ENCODE peak calls at places on chromosome 16, in four cellular contexts. O is body of pancreas, F is GM12864, Q is OCI-LY7. K is an unnamed sample.

GRCh38 chr16:56632160-56632847 is at the start of gene MT1M:
- DNase-seq in Q (no peak), O (peak), F (no peak), K (no peak)

GRCh38 chr16:29745126-29745852 is 501 bp downstream of the C16orf54 start:
- DNase-seq in O (no peak), F (no peak), Q (no peak), K (peak)

GRCh38 chr16:51154271-51155171 is 3.5 kb upstream of the SALL1 start:
- DNase-seq in F (no peak), Q (no peak), O (no peak), K (peak)

GRCh38 chr16:57349212-57350031 is 9.2 kb upstream of the CCL22 start:
- DNase-seq in O (no peak), F (peak), Q (peak), K (peak)

GRCh38 chr16:74999683-75000480 is 1.1 kb downstream of the ZNRF1 start:
- DNase-seq in Q (peak), F (no peak), O (peak), K (peak)

GRCh38 chr16:30784215-30784614 is 2.8 kb downstream of the ZNF629 start:
- DNase-seq in O (no peak), F (no peak), Q (no peak), K (no peak)

GRCh38 chr16:61858996-61859395 is 177.2 kb downstream of the CDH8 start:
- DNase-seq in F (no peak), Q (no peak), O (no peak), K (no peak)

GRCh38 chr16:58501242-58502131 is 1.5 kb downstream of the NDRG4 start:
- DNase-seq in Q (peak), O (peak), F (no peak), K (peak)

GRCh38 chr16:84724619-84725307 is 25.0 kb downstream of the USP10 start:
- DNase-seq in O (no peak), Q (peak), F (no peak), K (peak)

GRCh38 chr16:21097151-21097550 is 53.5 kb downstream of the DNAH3 start:
- DNase-seq in O (no peak), F (no peak), Q (no peak), K (no peak)

GRCh38 chr16:49599281-49599680 is 225.7 kb downstream of the C16orf78 start:
- DNase-seq in O (no peak), F (no peak), Q (no peak), K (no peak)

GRCh38 chr16:54927125-54928015 is 3.3 kb upstream of the IRX5 start:
- DNase-seq in Q (peak), O (no peak), F (no peak), K (no peak)

GRCh38 chr16:2532494-2533141 is 1.4 kb upstream of the CEMP1 start:
- DNase-seq in Q (peak), F (peak), O (peak), K (no peak)

GRCh38 chr16:86975445-86975844 is 341.7 kb downstream of the C16orf95 start:
- DNase-seq in O (no peak), F (no peak), Q (peak), K (no peak)

GRCh38 chr16:11056989-11057645 is 112.8 kb downstream of the CLEC16A start:
- DNase-seq in Q (no peak), F (no peak), O (no peak), K (no peak)

GRCh38 chr16:77599793-77600415 is 122.4 kb upstream of the NUDT7 start:
- DNase-seq in Q (peak), O (peak), F (no peak), K (peak)

GRCh38 chr16:4935231-4935855 is 1.6 kb downstream of the PPL start:
- DNase-seq in O (peak), F (no peak), Q (no peak), K (no peak)

GRCh38 chr16:50611332-50611934 is 63.2 kb downstream of the NKD1 start:
- DNase-seq in Q (no peak), O (no peak), F (no peak), K (no peak)

GRCh38 chr16:56851671-56852400 is 13.2 kb upstream of the SLC12A3 start:
- DNase-seq in Q (peak), O (no peak), F (no peak), K (no peak)

GRCh38 chr16:56510544-56510943 is 9.3 kb downstream of the BBS2 start:
- DNase-seq in O (no peak), F (no peak), Q (no peak), K (no peak)

GRCh38 chr16:1275791-1276579 is 20.1 kb downstream of the TPSD1 start:
- DNase-seq in F (no peak), Q (no peak), O (no peak), K (no peak)

GRCh38 chr16:4839942-4840341 is 7.1 kb downstream of the GLYR1 start:
- DNase-seq in Q (no peak), F (no peak), O (no peak), K (no peak)

GRCh38 chr16:48999508-48999907 is 282.1 kb downstream of the CBLN1 start:
- DNase-seq in O (no peak), F (no peak), Q (no peak), K (no peak)

GRCh38 chr16:85194528-85195270 is 82.4 kb upstream of the CIBAR2 start:
- DNase-seq in Q (no peak), O (no peak), F (no peak), K (no peak)

GRCh38 chr16:82748026-82748425 is 121.3 kb downstream of the CDH13 start:
- DNase-seq in F (no peak), Q (no peak), O (peak), K (no peak)

GRCh38 chr16:52237823-52238222 is 309.1 kb downstream of the TOX3 start:
- DNase-seq in Q (no peak), O (no peak), F (no peak), K (no peak)

GRCh38 chr16:31148281-31148728 is 1.6 kb downstream of the PRSS36 start:
- DNase-seq in O (peak), F (no peak), Q (no peak), K (no peak)

DNA sequence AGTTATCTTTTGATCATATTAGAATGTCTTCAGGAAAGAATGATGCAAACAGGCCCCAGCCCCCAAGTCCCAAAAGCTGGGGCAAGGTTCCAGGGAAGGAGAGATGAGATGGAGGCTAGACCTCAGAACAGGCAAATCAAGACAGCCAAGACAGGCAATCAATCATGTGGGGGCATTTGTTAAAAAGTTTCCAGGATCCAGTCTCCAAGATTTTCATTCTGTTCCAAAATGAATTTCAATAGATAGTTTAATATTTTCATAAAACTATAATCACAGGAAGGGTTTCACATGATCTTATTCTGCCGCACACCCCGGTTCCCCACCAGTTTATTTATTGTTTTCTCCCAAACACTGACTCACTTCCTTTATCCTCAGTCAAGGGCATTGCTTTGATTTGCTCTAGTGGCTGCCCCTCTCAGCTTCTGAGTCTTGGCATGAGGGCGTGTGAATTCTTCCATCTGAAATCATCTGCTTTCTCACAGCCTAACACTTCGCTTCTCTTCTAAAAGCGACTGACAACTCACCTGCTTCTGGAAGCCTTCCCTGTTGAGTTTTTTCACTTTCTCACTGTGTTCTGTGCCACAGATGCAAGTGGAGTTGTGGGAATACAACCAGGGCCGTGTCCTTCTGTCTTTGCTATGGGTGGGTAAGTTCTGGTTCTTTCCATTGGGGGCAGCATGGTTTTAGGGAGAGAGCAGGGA is 12.2 kb upstream of the TERF2 start:
- DNase-seq in Q (peak), F (no peak), O (peak), K (no peak)
- TF ChIP-seq CTCF in Q (peak), F (peak), O (peak), K (peak)

GRCh38 chr16:22141746-22142145 is 20.6 kb upstream of the SDR42E2 start:
- DNase-seq in O (no peak), Q (peak), F (no peak), K (no peak)
- TF ChIP-seq CTCF in O (no peak), Q (peak), F (peak), K (peak)

GRCh38 chr16:81723098-81723723 is 55.9 kb upstream of the PLCG2 start:
- DNase-seq in Q (peak), F (peak), O (peak), K (peak)
- TF ChIP-seq CTCF in Q (peak), F (peak), O (peak), K (peak)

GRCh38 chr16:88306860-88307545 is 75.8 kb upstream of the ZNF469 start:
- DNase-seq in O (no peak), F (no peak), Q (no peak), K (no peak)
- TF ChIP-seq CTCF in O (no peak), F (no peak), Q (no peak), K (no peak)

DNA sequence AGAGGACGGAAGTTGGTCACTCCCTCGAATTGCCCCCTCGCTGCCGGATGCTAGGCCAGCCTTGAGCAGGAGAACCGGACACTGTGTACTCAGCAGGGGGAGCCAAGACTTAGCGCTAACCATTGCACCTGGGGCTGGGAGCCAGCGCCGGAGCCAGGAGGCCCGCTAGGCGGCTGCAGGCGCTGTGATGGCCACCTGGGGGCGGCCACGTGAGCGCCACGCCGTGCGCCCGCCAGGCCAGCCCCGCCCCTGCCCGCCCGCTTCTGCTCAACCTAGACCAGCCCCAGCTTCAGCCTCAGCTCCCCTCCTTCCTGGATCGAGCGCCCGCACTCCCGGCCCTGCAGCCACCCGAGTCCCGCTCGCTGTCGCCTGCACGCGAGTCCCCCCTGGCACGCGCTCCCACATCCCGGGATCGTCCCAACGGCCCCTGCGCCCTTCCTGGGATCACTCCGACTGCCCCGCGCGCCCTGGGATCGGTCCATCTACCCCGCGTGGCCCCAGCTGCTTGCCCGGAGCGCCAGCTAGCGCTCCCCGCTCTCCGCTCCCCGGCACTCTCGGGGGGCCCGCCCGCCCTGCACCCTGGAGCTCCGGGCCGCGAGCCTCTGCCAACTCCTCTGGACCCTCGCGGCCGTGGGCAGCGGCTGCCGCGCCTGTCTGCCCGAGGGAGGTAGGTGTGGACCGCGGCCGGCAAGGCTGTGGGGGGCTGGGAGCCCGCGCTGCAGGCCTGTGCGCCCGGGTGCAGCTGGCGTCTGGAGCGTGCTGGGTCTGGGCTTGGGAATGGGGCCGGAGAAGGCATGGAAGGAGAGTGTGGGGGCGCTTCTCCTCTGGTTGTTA is at the start of gene EEF2K:
- DNase-seq in O (peak), Q (peak), F (peak), K (peak)
- TF ChIP-seq CTCF in O (peak), Q (peak), F (peak), K (peak)

GRCh38 chr16:6349725-6350124 is 982.9 kb upstream of the RBFOX1 start:
- DNase-seq in F (no peak), O (no peak), Q (no peak), K (no peak)

GRCh38 chr16:6341993-6342392 is 990.7 kb upstream of the RBFOX1 start:
- DNase-seq in F (no peak), Q (no peak), O (no peak), K (no peak)

GRCh38 chr16:6343157-6343556 is 989.5 kb upstream of the RBFOX1 start:
- DNase-seq in Q (no peak), F (no peak), O (no peak), K (no peak)

DNA sequence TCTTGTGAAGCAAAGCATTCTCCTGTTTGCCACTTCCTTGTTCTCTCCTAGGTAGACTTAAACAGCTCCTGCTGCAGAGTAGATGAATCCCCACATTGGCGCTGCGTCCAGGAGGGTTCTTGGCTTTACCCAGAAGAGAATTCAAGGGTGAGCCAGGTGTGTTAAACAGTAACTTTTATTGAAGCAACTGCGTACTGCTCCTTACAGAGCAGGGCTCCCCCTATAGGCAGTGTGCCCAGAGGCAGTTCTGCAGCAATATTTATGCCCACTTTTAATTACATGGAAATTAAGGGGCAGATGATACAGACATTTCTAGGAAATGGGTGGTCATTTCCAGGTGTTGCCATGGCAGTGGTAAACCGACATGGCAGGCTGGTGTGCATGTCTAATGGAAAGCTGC is 987.6 kb upstream of the RBFOX1 start:
- DNase-seq in F (no peak), O (no peak), Q (no peak), K (no peak)
- TF ChIP-seq CTCF in F (no peak), O (no peak), Q (peak), K (no peak)

GRCh38 chr16:66481943-66482390 is 54.9 kb downstream of the BEAN1 start:
- DNase-seq in Q (no peak), O (no peak), F (no peak), K (no peak)

GRCh38 chr16:66484453-66485213 is 57.5 kb downstream of the BEAN1 start:
- DNase-seq in Q (peak), F (no peak), O (no peak), K (no peak)

GRCh38 chr16:66485361-66485760 is 58.3 kb downstream of the BEAN1 start:
- DNase-seq in F (no peak), O (no peak), Q (no peak), K (no peak)

GRCh38 chr16:66486199-66486772 is 59.2 kb downstream of the BEAN1 start:
- DNase-seq in O (no peak), F (no peak), Q (no peak), K (no peak)

GRCh38 chr16:66483689-66484452 is 56.8 kb downstream of the BEAN1 start:
- DNase-seq in O (peak), F (peak), Q (peak), K (peak)
- TF ChIP-seq CTCF in O (peak), F (peak), Q (peak), K (peak)